ENCODE peak calls at places on chromosome 17, in nine cellular contexts. D is lower lobe of right lung, C is left ventricle myocardium inferior, R is HFF-Myc, K is nephron progenitor cell, W is IMR-90, M is uterus, F is cardiac fibroblast, Y is coronary artery. J is an unnamed sample.

GRCh38 chr17:61216066-61216465 is 183.6 kb upstream of the TBX2 start:
- DNase-seq in D (no peak), C (no peak), R (no peak), K (no peak), W (no peak), M (no peak), F (no peak), Y (no peak), J (no peak)

GRCh38 chr17:46722662-46723285 is 95.7 kb downstream of the WNT3 start:
- DNase-seq in D (no peak), C (no peak), R (no peak), K (no peak), W (peak; percentile 49), M (no peak), F (no peak), Y (no peak), J (no peak)

GRCh38 chr17:32596206-32596605 is 109.4 kb downstream of the CDK5R1 start:
- DNase-seq in D (no peak), C (no peak), R (no peak), K (no peak), W (no peak), M (no peak), F (no peak), Y (no peak), J (no peak)

GRCh38 chr17:30558313-30559195 is 81.3 kb downstream of the GOSR1 start:
- DNase-seq in D (no peak), C (no peak), R (no peak), K (no peak), W (no peak), M (no peak), F (no peak), Y (peak; percentile 46), J (no peak)

GRCh38 chr17:38922538-38923291 is 2.7 kb upstream of the LASP1NB start:
- DNase-seq in D (no peak), C (no peak), R (peak; percentile 29), K (no peak), W (peak; percentile 69), M (peak; percentile 89), F (peak; percentile 80), Y (no peak), J (no peak)

GRCh38 chr17:74904687-74905409 is 11.4 kb upstream of the FADS6 start:
- DNase-seq in D (no peak), C (no peak), R (no peak), K (no peak), W (no peak), M (no peak), F (no peak), Y (no peak), J (no peak)

GRCh38 chr17:81837641-81838040 is 2.8 kb upstream of the PPP1R27 start:
- DNase-seq in D (peak; percentile 56), C (no peak), R (peak; percentile 48), K (no peak), W (peak; percentile 40), M (no peak), F (no peak), Y (no peak), J (peak; percentile 84)

GRCh38 chr17:6800422-6801027 is 24.5 kb downstream of the FBXO39 start:
- DNase-seq in D (no peak), C (no peak), R (no peak), K (no peak), W (peak; percentile 4), M (no peak), F (no peak), Y (no peak), J (no peak)

GRCh38 chr17:81810476-81810875 is 6.5 kb downstream of the GCGR start:
- DNase-seq in D (no peak), C (no peak), R (no peak), K (no peak), W (no peak), M (no peak), F (no peak), Y (no peak), J (no peak)

GRCh38 chr17:41527076-41528023 is 758 bp downstream of the KRT19 start:
- DNase-seq in D (peak; percentile 79), C (no peak), R (no peak), K (peak; percentile 55), W (no peak), M (peak; percentile 57), F (no peak), Y (no peak), J (no peak)

GRCh38 chr17:79934653-79934970 is 95.4 kb upstream of the CBX4 start:
- DNase-seq in D (no peak), C (no peak), R (no peak), K (no peak), W (no peak), M (no peak), F (no peak), Y (no peak), J (no peak)

GRCh38 chr17:59490259-59490658 is 75.2 kb upstream of the DHX40 start:
- DNase-seq in D (no peak), C (no peak), R (no peak), K (no peak), W (peak; percentile 10), M (no peak), F (peak; percentile 11), Y (no peak), J (no peak)

GRCh38 chr17:34163681-34164080 is 91.4 kb upstream of the CCL2 start:
- DNase-seq in D (no peak), C (no peak), R (no peak), K (no peak), W (peak; percentile 16), M (no peak), F (peak; percentile 33), Y (no peak), J (no peak)
- TF ChIP-seq CTCF in D (peak; percentile 32), C (peak; percentile 61), R (peak; percentile 54), K (peak; percentile 51), W (peak; percentile 44), M (no peak), F (peak; percentile 51), Y (no peak), J (peak; percentile 47)

GRCh38 chr17:77145635-77146632 is 5.2 kb downstream of the SEC14L1 start:
- DNase-seq in D (peak; percentile 80), C (peak; percentile 60), R (peak; percentile 84), K (peak; percentile 40), W (peak; percentile 76), M (no peak), F (peak; percentile 80), Y (peak; percentile 83), J (no peak)
- TF ChIP-seq CTCF in D (peak; percentile 30), C (peak; percentile 32), R (peak; percentile 21), K (no peak), W (peak; percentile 31), M (no peak), F (peak; percentile 6), Y (no peak), J (no peak)

GRCh38 chr17:17902357-17902756 is 65.6 kb upstream of the SREBF1 start:
- DNase-seq in D (no peak), C (no peak), R (no peak), K (no peak), W (no peak), M (no peak), F (no peak), Y (no peak), J (no peak)
- TF ChIP-seq CTCF in D (no peak), C (no peak), R (no peak), K (no peak), W (no peak), M (no peak), F (no peak), Y (no peak), J (no peak)

GRCh38 chr17:48636177-48637018 is 10.2 kb upstream of the HOXB9 start:
- DNase-seq in D (peak; percentile 70), C (peak; percentile 47), R (peak; percentile 33), K (peak; percentile 99), W (peak; percentile 48), M (peak; percentile 46), F (peak; percentile 60), Y (no peak), J (peak; percentile 45)
- TF ChIP-seq CTCF in D (peak; percentile 56), C (peak; percentile 53), R (peak; percentile 63), K (peak; percentile 73), W (peak; percentile 54), M (no peak), F (peak; percentile 58), Y (peak; percentile 19), J (peak; percentile 75)

GRCh38 chr17:71828182-71828596 is 292.6 kb upstream of the SOX9 start:
- DNase-seq in D (no peak), C (no peak), R (no peak), K (peak; percentile 21), W (peak; percentile 2), M (no peak), F (no peak), Y (no peak), J (no peak)

DNA sequence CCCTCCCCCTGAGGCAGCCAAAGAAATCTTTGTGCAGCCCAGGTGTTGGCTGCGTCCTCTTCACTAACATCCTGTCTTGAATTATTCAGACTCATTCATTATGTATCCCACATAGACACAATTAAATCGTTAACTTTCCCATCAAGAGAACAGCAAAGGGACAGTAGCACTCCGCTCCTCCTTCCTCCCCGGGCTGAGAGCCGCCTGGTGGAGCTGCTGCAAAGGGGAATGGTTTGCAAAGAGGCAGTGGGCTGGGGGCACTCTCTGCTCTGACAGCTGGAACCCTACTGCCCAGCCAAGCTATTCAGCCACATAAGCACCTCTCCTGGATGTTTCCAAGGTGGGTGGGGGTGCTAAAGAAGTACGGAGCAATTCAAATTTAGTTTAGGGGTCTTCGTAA is 289.9 kb upstream of the SOX9 start:
- DNase-seq in D (no peak), C (no peak), R (no peak), K (peak; percentile 44), W (no peak), M (no peak), F (no peak), Y (no peak), J (no peak)
- TF ChIP-seq CTCF in D (no peak), C (no peak), R (no peak), K (no peak), W (no peak), M (no peak), F (no peak), Y (no peak), J (no peak)

DNA sequence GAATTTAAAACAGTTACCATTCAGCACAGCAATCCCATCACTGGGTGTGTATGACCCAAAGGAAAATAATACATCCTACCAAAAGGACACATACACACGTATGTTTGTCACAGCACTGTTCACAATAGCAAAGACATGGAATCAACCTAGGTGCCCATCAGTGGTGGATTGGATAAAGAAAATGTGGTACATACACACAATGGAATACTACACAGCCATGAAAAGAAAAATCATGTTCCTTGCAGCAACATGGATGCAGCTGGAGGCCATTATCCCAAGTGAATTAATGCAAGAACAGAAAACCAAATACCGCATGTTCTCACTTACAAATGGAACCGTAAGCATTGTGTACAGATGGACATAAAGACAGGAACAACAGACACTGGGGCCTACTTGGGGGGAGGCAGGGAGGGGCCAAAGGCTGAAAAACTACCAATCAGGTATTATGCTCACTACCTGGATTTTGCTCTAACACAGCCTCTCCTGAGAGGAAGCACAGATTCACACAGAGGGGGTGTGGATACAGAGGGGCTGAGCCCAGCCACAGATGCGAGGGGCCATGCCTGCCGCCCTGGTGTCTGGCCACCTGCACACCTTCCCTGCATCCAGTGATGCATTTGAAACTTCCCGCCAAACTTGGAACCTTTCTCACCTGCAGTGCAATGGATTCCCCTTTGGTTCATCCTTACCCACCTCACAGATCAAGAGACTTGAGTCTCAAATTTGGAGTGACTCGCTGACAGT is 55.9 kb downstream of the USP22 start:
- DNase-seq in D (no peak), C (no peak), R (no peak), K (no peak), W (no peak), M (no peak), F (no peak), Y (peak; percentile 66), J (no peak)
- TF ChIP-seq CTCF in D (no peak), C (no peak), R (no peak), K (no peak), W (no peak), M (no peak), F (no peak), Y (no peak), J (no peak)

J was measured in CD14-positive monocyte.